ENCODE peak calls at places on chromosomes 5 and 9, in nine cellular contexts. One of them, this sample, is unnamed.

GRCh38 chr9:34032631-34033030 is 16.1 kb downstream of the UBAP2 start:
- DNase-seq in fibroblast of villous mesenchyme: no peak
- DNase-seq in lower lobe of right lung: no peak
- DNase-seq in mammary epithelial cell: no peak
- DNase-seq in heart left ventricle: no peak
- DNase-seq in uterus: no peak
- DNase-seq in progenitor cell of endocrine pancreas: no peak
- DNase-seq in type B pancreatic cell: no peak
- DNase-seq in astrocyte: no peak
- DNase-seq in this sample: no peak

GRCh38 chr9:127707766-127708165 is 978 bp downstream of the CFAP157 start:
- DNase-seq in fibroblast of villous mesenchyme: no peak
- DNase-seq in mammary epithelial cell: no peak
- DNase-seq in heart left ventricle: no peak
- DNase-seq in lower lobe of right lung: no peak
- DNase-seq in type B pancreatic cell: no peak
- DNase-seq in uterus: no peak
- DNase-seq in progenitor cell of endocrine pancreas: no peak
- DNase-seq in astrocyte: no peak
- DNase-seq in this sample: no peak

GRCh38 chr5:160312960-160313734 is 783 bp upstream of the CCNJL start:
- DNase-seq in heart left ventricle: no peak
- DNase-seq in uterus: no peak
- DNase-seq in astrocyte: no peak
- DNase-seq in type B pancreatic cell: no peak
- DNase-seq in lower lobe of right lung: no peak
- DNase-seq in progenitor cell of endocrine pancreas: no peak
- DNase-seq in mammary epithelial cell: peak; percentile 16
- DNase-seq in fibroblast of villous mesenchyme: no peak
- DNase-seq in this sample: no peak

GRCh38 chr5:1555011-1555807 is 31.4 kb upstream of the LPCAT1 start:
- DNase-seq in fibroblast of villous mesenchyme: peak; percentile 87
- DNase-seq in mammary epithelial cell: peak; percentile 85
- DNase-seq in heart left ventricle: peak; percentile 45
- DNase-seq in uterus: no peak
- DNase-seq in progenitor cell of endocrine pancreas: no peak
- DNase-seq in lower lobe of right lung: peak; percentile 89
- DNase-seq in astrocyte: peak; percentile 62
- DNase-seq in type B pancreatic cell: peak; percentile 62
- DNase-seq in this sample: peak; percentile 56

GRCh38 chr9:135369401-135369800 is 110.2 kb upstream of the PPP1R26 start:
- DNase-seq in heart left ventricle: no peak
- DNase-seq in fibroblast of villous mesenchyme: no peak
- DNase-seq in lower lobe of right lung: no peak
- DNase-seq in progenitor cell of endocrine pancreas: no peak
- DNase-seq in type B pancreatic cell: no peak
- DNase-seq in uterus: no peak
- DNase-seq in mammary epithelial cell: peak; percentile 58
- DNase-seq in astrocyte: peak; percentile 3
- DNase-seq in this sample: no peak

GRCh38 chr9:70466976-70467551 is 52.6 kb upstream of the KLF9 start:
- DNase-seq in heart left ventricle: no peak
- DNase-seq in mammary epithelial cell: peak; percentile 86
- DNase-seq in type B pancreatic cell: no peak
- DNase-seq in uterus: no peak
- DNase-seq in progenitor cell of endocrine pancreas: no peak
- DNase-seq in lower lobe of right lung: no peak
- DNase-seq in fibroblast of villous mesenchyme: peak; percentile 31
- DNase-seq in astrocyte: peak; percentile 76
- DNase-seq in this sample: peak; percentile 79

GRCh38 chr5:2388005-2388361 is 363.5 kb downstream of the IRX2 start:
- DNase-seq in uterus: no peak
- DNase-seq in mammary epithelial cell: no peak
- DNase-seq in fibroblast of villous mesenchyme: no peak
- DNase-seq in astrocyte: no peak
- DNase-seq in lower lobe of right lung: no peak
- DNase-seq in heart left ventricle: no peak
- DNase-seq in progenitor cell of endocrine pancreas: no peak
- DNase-seq in type B pancreatic cell: no peak
- DNase-seq in this sample: no peak

GRCh38 chr5:151082976-151083651 is 2.3 kb upstream of the TNIP1 start:
- DNase-seq in progenitor cell of endocrine pancreas: no peak
- DNase-seq in astrocyte: no peak
- DNase-seq in mammary epithelial cell: peak; percentile 97
- DNase-seq in uterus: no peak
- DNase-seq in fibroblast of villous mesenchyme: no peak
- DNase-seq in lower lobe of right lung: peak; percentile 66
- DNase-seq in type B pancreatic cell: no peak
- DNase-seq in heart left ventricle: no peak
- DNase-seq in this sample: no peak

GRCh38 chr5:15902050-15902449 is 277.5 kb downstream of the MARCHF11 start:
- DNase-seq in progenitor cell of endocrine pancreas: no peak
- DNase-seq in lower lobe of right lung: no peak
- DNase-seq in fibroblast of villous mesenchyme: no peak
- DNase-seq in heart left ventricle: no peak
- DNase-seq in astrocyte: no peak
- DNase-seq in mammary epithelial cell: no peak
- DNase-seq in type B pancreatic cell: no peak
- DNase-seq in uterus: no peak
- DNase-seq in this sample: no peak

GRCh38 chr5:130939059-130939458 is 226.0 kb downstream of the HINT1 start:
- DNase-seq in progenitor cell of endocrine pancreas: no peak
- DNase-seq in heart left ventricle: no peak
- DNase-seq in astrocyte: no peak
- DNase-seq in fibroblast of villous mesenchyme: peak; percentile 24
- DNase-seq in uterus: no peak
- DNase-seq in lower lobe of right lung: no peak
- DNase-seq in mammary epithelial cell: no peak
- DNase-seq in type B pancreatic cell: no peak
- DNase-seq in this sample: no peak

GRCh38 chr9:133476531-133476930 is 2.4 kb downstream of the SLC2A6 start:
- DNase-seq in progenitor cell of endocrine pancreas: no peak
- DNase-seq in uterus: no peak
- DNase-seq in astrocyte: no peak
- DNase-seq in lower lobe of right lung: no peak
- DNase-seq in heart left ventricle: no peak
- DNase-seq in mammary epithelial cell: no peak
- DNase-seq in type B pancreatic cell: no peak
- DNase-seq in fibroblast of villous mesenchyme: peak; percentile 70
- DNase-seq in this sample: no peak

DNA sequence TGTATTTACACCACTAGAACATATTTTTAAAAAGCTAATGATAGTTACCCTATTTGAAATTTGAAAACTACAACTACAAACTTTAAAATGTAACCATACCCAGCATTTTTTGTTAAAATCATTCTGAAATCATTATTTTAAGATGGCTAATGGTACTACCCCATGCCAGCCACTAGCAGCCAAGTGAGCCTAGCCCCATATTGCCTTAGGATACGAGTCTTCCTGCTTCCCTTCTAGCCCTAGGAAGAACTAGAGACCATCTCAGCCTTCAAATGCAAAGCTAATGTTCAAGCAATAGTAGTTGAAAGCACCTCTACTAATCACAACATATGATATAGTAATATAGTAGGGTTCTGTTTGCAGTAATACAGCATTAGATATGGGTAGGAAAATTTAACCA is 24.0 kb upstream of the VCAN start:
- DNase-seq in fibroblast of villous mesenchyme: no peak
- DNase-seq in type B pancreatic cell: no peak
- DNase-seq in lower lobe of right lung: no peak
- DNase-seq in uterus: no peak
- DNase-seq in progenitor cell of endocrine pancreas: no peak
- DNase-seq in heart left ventricle: no peak
- DNase-seq in mammary epithelial cell: no peak
- DNase-seq in astrocyte: no peak
- DNase-seq in this sample: no peak
- TF ChIP-seq CTCF in fibroblast of villous mesenchyme: no peak
- TF ChIP-seq CTCF in type B pancreatic cell: no peak
- TF ChIP-seq CTCF in lower lobe of right lung: no peak
- TF ChIP-seq CTCF in uterus: no peak
- TF ChIP-seq CTCF in progenitor cell of endocrine pancreas: no peak
- TF ChIP-seq CTCF in heart left ventricle: no peak
- TF ChIP-seq CTCF in mammary epithelial cell: no peak
- TF ChIP-seq CTCF in astrocyte: no peak
- TF ChIP-seq CTCF in this sample: no peak

GRCh38 chr5:176611435-176611834 is 1.5 kb upstream of the GPRIN1 start:
- DNase-seq in type B pancreatic cell: peak; percentile 83
- DNase-seq in heart left ventricle: peak; percentile 78
- DNase-seq in uterus: peak; percentile 34
- DNase-seq in mammary epithelial cell: peak; percentile 70
- DNase-seq in lower lobe of right lung: peak; percentile 70
- DNase-seq in progenitor cell of endocrine pancreas: peak; percentile 78
- DNase-seq in fibroblast of villous mesenchyme: peak; percentile 84
- DNase-seq in astrocyte: peak; percentile 76
- DNase-seq in this sample: peak; percentile 81

GRCh38 chr5:176608937-176609723 is 826 bp downstream of the GPRIN1 start:
- DNase-seq in fibroblast of villous mesenchyme: no peak
- DNase-seq in lower lobe of right lung: no peak
- DNase-seq in mammary epithelial cell: no peak
- DNase-seq in progenitor cell of endocrine pancreas: no peak
- DNase-seq in heart left ventricle: no peak
- DNase-seq in astrocyte: no peak
- DNase-seq in uterus: no peak
- DNase-seq in type B pancreatic cell: no peak
- DNase-seq in this sample: no peak

GRCh38 chr5:176610430-176610763 is 441 bp upstream of the GPRIN1 start:
- DNase-seq in uterus: no peak
- DNase-seq in mammary epithelial cell: no peak
- DNase-seq in fibroblast of villous mesenchyme: no peak
- DNase-seq in type B pancreatic cell: no peak
- DNase-seq in lower lobe of right lung: no peak
- DNase-seq in progenitor cell of endocrine pancreas: no peak
- DNase-seq in heart left ventricle: no peak
- DNase-seq in astrocyte: no peak
- DNase-seq in this sample: no peak

GRCh38 chr5:176608142-176608705 is 1.7 kb downstream of the GPRIN1 start:
- DNase-seq in fibroblast of villous mesenchyme: no peak
- DNase-seq in uterus: no peak
- DNase-seq in type B pancreatic cell: no peak
- DNase-seq in progenitor cell of endocrine pancreas: no peak
- DNase-seq in lower lobe of right lung: no peak
- DNase-seq in astrocyte: no peak
- DNase-seq in heart left ventricle: no peak
- DNase-seq in mammary epithelial cell: no peak
- DNase-seq in this sample: no peak

DNA sequence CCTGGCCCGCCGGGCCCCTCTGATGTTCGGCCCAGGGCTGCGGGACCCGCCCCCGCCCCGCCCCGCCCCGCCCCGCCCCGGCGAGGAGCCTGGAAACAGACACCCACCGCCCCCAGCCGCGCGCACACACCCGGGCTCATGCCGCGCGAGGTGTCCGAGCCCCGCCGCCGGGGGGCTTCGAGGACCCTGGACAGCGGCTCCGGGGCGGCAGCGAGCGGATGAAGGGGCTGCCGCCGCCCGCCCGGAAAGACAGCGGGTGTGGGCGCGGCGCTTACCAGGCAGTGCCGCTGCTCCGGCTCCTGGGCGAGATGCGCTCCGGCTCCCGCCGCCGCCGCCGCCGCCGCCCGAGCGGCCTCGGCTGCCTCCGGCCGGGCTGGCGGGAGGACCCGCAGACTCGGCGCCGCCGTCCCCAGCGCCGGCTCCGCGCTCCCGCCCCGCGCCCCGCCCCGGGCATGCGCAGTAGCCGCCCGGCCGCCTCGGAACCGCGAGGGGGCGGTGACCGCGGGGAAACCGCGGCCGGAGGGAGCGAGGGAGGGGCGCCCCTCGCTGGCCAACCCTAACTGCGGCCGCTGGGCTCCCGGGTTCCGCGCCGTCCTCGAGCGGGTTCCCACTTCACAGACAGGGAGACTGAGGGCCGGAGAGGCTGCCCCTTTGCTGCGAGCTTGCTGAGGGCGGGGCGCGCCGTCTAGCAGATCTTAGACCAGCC is at the start of gene GPRIN1:
- DNase-seq in progenitor cell of endocrine pancreas: peak; percentile 64
- DNase-seq in type B pancreatic cell: peak; percentile 82
- DNase-seq in uterus: no peak
- DNase-seq in heart left ventricle: peak; percentile 77
- DNase-seq in mammary epithelial cell: peak; percentile 40
- DNase-seq in astrocyte: no peak
- DNase-seq in fibroblast of villous mesenchyme: peak; percentile 39
- DNase-seq in lower lobe of right lung: peak; percentile 57
- DNase-seq in this sample: no peak
- TF ChIP-seq CTCF in progenitor cell of endocrine pancreas: peak; percentile 29
- TF ChIP-seq CTCF in type B pancreatic cell: peak; percentile 49
- TF ChIP-seq CTCF in uterus: peak; percentile 20
- TF ChIP-seq CTCF in heart left ventricle: peak; percentile 41
- TF ChIP-seq CTCF in mammary epithelial cell: peak; percentile 44
- TF ChIP-seq CTCF in astrocyte: no peak
- TF ChIP-seq CTCF in fibroblast of villous mesenchyme: peak; percentile 39
- TF ChIP-seq CTCF in lower lobe of right lung: peak; percentile 20
- TF ChIP-seq CTCF in this sample: peak; percentile 55

GRCh38 chr5:171437286-171437821 is 17.9 kb downstream of the FGF18 start:
- DNase-seq in uterus: no peak
- DNase-seq in fibroblast of villous mesenchyme: no peak
- DNase-seq in type B pancreatic cell: no peak
- DNase-seq in mammary epithelial cell: no peak
- DNase-seq in progenitor cell of endocrine pancreas: no peak
- DNase-seq in heart left ventricle: peak; percentile 54
- DNase-seq in astrocyte: no peak
- DNase-seq in lower lobe of right lung: peak; percentile 37
- DNase-seq in this sample: no peak
- TF ChIP-seq CTCF in uterus: no peak
- TF ChIP-seq CTCF in fibroblast of villous mesenchyme: no peak
- TF ChIP-seq CTCF in type B pancreatic cell: peak; percentile 14
- TF ChIP-seq CTCF in mammary epithelial cell: no peak
- TF ChIP-seq CTCF in progenitor cell of endocrine pancreas: peak; percentile 20
- TF ChIP-seq CTCF in heart left ventricle: no peak
- TF ChIP-seq CTCF in astrocyte: no peak
- TF ChIP-seq CTCF in lower lobe of right lung: no peak
- TF ChIP-seq CTCF in this sample: no peak

GRCh38 chr5:88877826-88878225 is 5.2 kb downstream of the MEF2C start:
- DNase-seq in uterus: no peak
- DNase-seq in astrocyte: no peak
- DNase-seq in heart left ventricle: no peak
- DNase-seq in type B pancreatic cell: no peak
- DNase-seq in lower lobe of right lung: no peak
- DNase-seq in mammary epithelial cell: no peak
- DNase-seq in fibroblast of villous mesenchyme: peak; percentile 11
- DNase-seq in progenitor cell of endocrine pancreas: no peak
- DNase-seq in this sample: no peak

GRCh38 chr5:88880196-88880595 is 2.8 kb downstream of the MEF2C start:
- DNase-seq in astrocyte: no peak
- DNase-seq in heart left ventricle: no peak
- DNase-seq in uterus: no peak
- DNase-seq in progenitor cell of endocrine pancreas: no peak
- DNase-seq in fibroblast of villous mesenchyme: no peak
- DNase-seq in mammary epithelial cell: no peak
- DNase-seq in type B pancreatic cell: no peak
- DNase-seq in lower lobe of right lung: no peak
- DNase-seq in this sample: no peak

GRCh38 chr5:88879724-88880123 is 3.3 kb downstream of the MEF2C start:
- DNase-seq in progenitor cell of endocrine pancreas: no peak
- DNase-seq in type B pancreatic cell: no peak
- DNase-seq in uterus: no peak
- DNase-seq in fibroblast of villous mesenchyme: no peak
- DNase-seq in mammary epithelial cell: no peak
- DNase-seq in astrocyte: no peak
- DNase-seq in heart left ventricle: no peak
- DNase-seq in lower lobe of right lung: no peak
- DNase-seq in this sample: no peak

GRCh38 chr5:88876714-88877113 is 6.3 kb downstream of the MEF2C start:
- DNase-seq in fibroblast of villous mesenchyme: no peak
- DNase-seq in heart left ventricle: no peak
- DNase-seq in mammary epithelial cell: no peak
- DNase-seq in type B pancreatic cell: no peak
- DNase-seq in astrocyte: no peak
- DNase-seq in lower lobe of right lung: no peak
- DNase-seq in progenitor cell of endocrine pancreas: no peak
- DNase-seq in uterus: no peak
- DNase-seq in this sample: no peak

GRCh38 chr5:88878976-88879375 is 4.0 kb downstream of the MEF2C start:
- DNase-seq in astrocyte: no peak
- DNase-seq in lower lobe of right lung: no peak
- DNase-seq in heart left ventricle: no peak
- DNase-seq in progenitor cell of endocrine pancreas: no peak
- DNase-seq in fibroblast of villous mesenchyme: peak; percentile 27
- DNase-seq in mammary epithelial cell: no peak
- DNase-seq in uterus: no peak
- DNase-seq in type B pancreatic cell: no peak
- DNase-seq in this sample: peak; percentile 17
- TF ChIP-seq CTCF in astrocyte: no peak
- TF ChIP-seq CTCF in lower lobe of right lung: no peak
- TF ChIP-seq CTCF in heart left ventricle: peak; percentile 20
- TF ChIP-seq CTCF in progenitor cell of endocrine pancreas: no peak
- TF ChIP-seq CTCF in fibroblast of villous mesenchyme: no peak
- TF ChIP-seq CTCF in mammary epithelial cell: peak; percentile 22
- TF ChIP-seq CTCF in uterus: no peak
- TF ChIP-seq CTCF in type B pancreatic cell: no peak
- TF ChIP-seq CTCF in this sample: peak; percentile 53

This sample was measured in HFFc6.